ENCODE peak calls at places on chromosome 2, in four cellular contexts. W is K562, J is GM12878, T is HepG2. Z is an unnamed sample.

GRCh38 chr2:130808482-130809268 is 28.0 kb upstream of the ARHGEF4 start:
- DNase-seq in W (no peak), J (no peak), T (no peak), Z (no peak)

GRCh38 chr2:200376422-200377142 is 70.1 kb downstream of the SPATS2L start:
- DNase-seq in W (peak), J (no peak), T (peak), Z (no peak)

GRCh38 chr2:120422761-120423160 is 76.8 kb downstream of the INHBB start:
- DNase-seq in W (no peak), J (no peak), T (no peak), Z (no peak)

GRCh38 chr2:65231121-65231520 is 3.5 kb downstream of the ACTR2 start:
- DNase-seq in W (no peak), J (no peak), T (no peak), Z (no peak)

GRCh38 chr2:708667-709066 is 31.5 kb upstream of the TMEM18 start:
- DNase-seq in W (peak), J (no peak), T (no peak), Z (no peak)

GRCh38 chr2:200396726-200397348 is 90.3 kb downstream of the SPATS2L start:
- DNase-seq in W (no peak), J (no peak), T (no peak), Z (no peak)

GRCh38 chr2:226060228-226060627 is 660.7 kb downstream of the NYAP2 start:
- DNase-seq in W (no peak), J (no peak), T (peak), Z (no peak)

GRCh38 chr2:130874512-130874911 is 37.8 kb downstream of the ARHGEF4 start:
- DNase-seq in W (no peak), J (no peak), T (no peak), Z (no peak)

GRCh38 chr2:33110461-33110860 is 163.7 kb downstream of the LTBP1 start:
- DNase-seq in W (no peak), J (no peak), T (no peak), Z (no peak)

GRCh38 chr2:134127496-134127895 is 126.4 kb upstream of the MGAT5 start:
- DNase-seq in W (no peak), J (no peak), T (no peak), Z (no peak)

GRCh38 chr2:127061377-127062273 is 45.3 kb downstream of the BIN1 start:
- DNase-seq in W (no peak), J (no peak), T (no peak), Z (no peak)

GRCh38 chr2:181471783-181472182 is 14.6 kb downstream of the ITGA4 start:
- DNase-seq in W (no peak), J (no peak), T (no peak), Z (no peak)

GRCh38 chr2:173159794-173160463 is 84.3 kb downstream of the MAP3K20 start:
- DNase-seq in W (peak), J (no peak), T (peak), Z (no peak)

GRCh38 chr2:180583441-180584140 is 396.8 kb upstream of the UBE2E3 start:
- DNase-seq in W (no peak), J (no peak), T (no peak), Z (no peak)

GRCh38 chr2:19356545-19357382 is 1.7 kb downstream of the OSR1 start:
- DNase-seq in W (no peak), J (no peak), T (no peak), Z (peak)

GRCh38 chr2:86042256-86043168 is 63.2 kb downstream of the POLR1A start:
- DNase-seq in W (no peak), J (no peak), T (no peak), Z (no peak)

GRCh38 chr2:10124538-10125045 is 2.1 kb downstream of the RRM2 start:
- DNase-seq in W (peak), J (no peak), T (peak), Z (no peak)

GRCh38 chr2:13481201-13481600 is 764.5 kb downstream of the TRIB2 start:
- DNase-seq in W (no peak), J (no peak), T (no peak), Z (no peak)

GRCh38 chr2:45821558-45822271 is 170.2 kb downstream of the PRKCE start:
- DNase-seq in W (peak), J (no peak), T (peak), Z (no peak)

GRCh38 chr2:239966029-239966847 is 58.9 kb downstream of the NDUFA10 start:
- DNase-seq in W (no peak), J (no peak), T (no peak), Z (no peak)

GRCh38 chr2:177106212-177106611 is 106.4 kb upstream of the HNRNPA3 start:
- DNase-seq in W (peak), J (no peak), T (peak), Z (peak)

GRCh38 chr2:95287336-95287735 is 9.8 kb upstream of the KCNIP3 start:
- DNase-seq in W (no peak), J (no peak), T (no peak), Z (no peak)

GRCh38 chr2:38492042-38492615 is 110.6 kb downstream of the HNRNPLL start:
- DNase-seq in W (no peak), J (no peak), T (no peak), Z (no peak)

GRCh38 chr2:216974321-216975302 is 114.7 kb upstream of the TNP1 start:
- DNase-seq in W (no peak), J (no peak), T (no peak), Z (no peak)

GRCh38 chr2:128624956-128625355 is 306.3 kb upstream of the HS6ST1 start:
- DNase-seq in W (no peak), J (no peak), T (no peak), Z (no peak)

GRCh38 chr2:222978850-222979249 is 73.1 kb upstream of the KCNE4 start:
- DNase-seq in W (no peak), J (no peak), T (no peak), Z (no peak)

DNA sequence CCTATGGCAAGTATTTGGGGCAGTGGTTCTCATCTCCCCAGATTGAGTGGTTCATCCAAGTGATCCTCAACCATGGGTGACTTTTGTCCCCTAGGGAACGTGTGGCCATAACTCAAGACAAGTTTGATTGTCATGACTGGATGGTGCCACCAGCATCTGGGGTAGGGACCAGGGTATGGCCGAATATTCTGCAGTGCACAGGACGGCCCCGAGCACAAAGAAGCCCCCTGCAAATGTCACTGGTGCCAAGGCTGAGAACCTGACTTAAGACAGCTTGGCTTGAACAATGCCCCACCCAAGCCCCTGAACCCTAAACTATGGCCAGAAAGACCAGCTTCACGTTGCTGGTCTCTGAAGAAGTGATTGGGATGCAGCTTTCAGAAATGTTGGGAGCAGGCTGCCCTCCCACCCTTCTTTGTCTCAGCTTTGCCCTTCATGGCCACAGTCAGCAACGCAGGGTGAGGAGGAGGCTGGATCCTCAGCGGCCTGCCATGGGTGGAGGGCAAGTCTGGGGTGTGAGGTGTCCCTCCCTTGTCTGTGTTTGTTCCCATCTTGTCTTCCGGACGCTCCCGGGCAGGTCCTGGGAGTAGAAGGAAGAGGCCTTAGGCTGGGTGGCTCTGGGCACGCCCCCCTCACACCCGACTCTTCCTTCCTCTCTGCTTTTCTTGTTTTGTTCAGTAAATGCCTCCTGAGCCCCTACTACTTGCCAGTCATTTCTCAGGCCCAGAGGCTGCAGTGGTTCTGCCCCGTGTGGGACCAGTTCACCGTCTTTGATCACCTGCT is 43.4 kb downstream of the GREB1 start:
- DNase-seq in W (no peak), J (no peak), T (no peak), Z (no peak)
- TF ChIP-seq POLR2AphosphoS5 in W (no peak), J (no peak), T (no peak), Z (no peak)

GRCh38 chr2:30180230-30180629 is 33.4 kb downstream of the YPEL5 start:
- DNase-seq in W (no peak), J (no peak), T (no peak), Z (no peak)
- TF ChIP-seq FOXM1 in W (no peak), J (no peak), T (no peak), Z (no peak)

GRCh38 chr2:132400901-132401240 is 15.7 kb upstream of the GPR39 start:
- DNase-seq in W (no peak), J (no peak), T (no peak), Z (no peak)
- TF ChIP-seq POLR2AphosphoS5 in W (no peak), J (no peak), T (no peak), Z (no peak)

DNA sequence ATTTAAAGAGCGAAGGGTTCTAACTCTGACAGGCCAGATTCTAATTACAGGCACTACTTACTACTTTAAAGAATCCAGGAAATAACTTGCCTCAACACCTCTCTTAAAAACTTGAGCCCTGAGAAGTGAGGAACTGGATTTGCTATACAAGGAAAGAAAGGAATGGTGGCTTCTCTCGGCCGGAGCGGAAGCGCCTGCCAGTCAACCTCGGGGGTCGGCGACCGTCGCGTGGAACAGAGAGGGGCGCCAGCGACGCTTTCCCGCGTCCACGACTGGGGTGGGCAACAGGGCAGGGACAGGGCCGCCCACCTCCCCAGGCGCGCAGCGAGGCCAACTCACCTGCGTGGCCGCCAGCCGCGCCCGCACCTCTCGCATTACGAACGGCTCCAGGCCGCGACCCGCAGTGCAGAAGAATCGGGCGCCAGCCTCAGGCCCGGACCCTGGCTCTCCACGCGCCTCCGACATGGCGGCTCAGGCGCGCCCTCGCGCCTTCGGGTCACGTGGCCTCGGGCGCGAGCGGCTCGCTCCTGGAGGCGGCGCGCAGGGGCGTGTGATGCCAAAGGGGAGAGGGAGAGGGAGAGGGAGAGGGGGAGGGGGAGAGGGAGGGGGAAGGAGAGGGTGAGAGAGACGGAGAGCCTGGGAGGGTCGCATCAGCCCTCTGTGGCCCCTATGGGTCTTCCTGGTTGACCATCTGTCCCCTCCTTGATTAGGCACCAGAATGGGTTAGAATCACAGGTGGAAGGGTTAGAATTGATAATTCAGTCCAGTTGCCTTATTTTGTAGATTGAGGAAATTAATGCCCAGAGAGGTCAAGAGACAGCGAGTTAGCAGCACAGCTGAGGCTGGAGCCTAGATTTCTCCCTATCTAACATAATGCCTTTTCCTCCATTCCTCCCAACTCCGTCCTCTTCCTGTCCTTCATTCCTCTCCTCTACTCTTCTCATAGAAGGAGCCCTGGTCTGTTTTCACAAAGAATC is at the start of gene THUMPD2:
- DNase-seq in W (peak), J (no peak), T (peak), Z (peak)
- TF ChIP-seq FOXM1 in W (peak), J (no peak), T (peak), Z (no peak)